ENCODE peak calls at places on chromosomes 6 and 20, in four cellular contexts. O is GM23338, Q is H1, D is K562. G is an unnamed sample.

GRCh38 chr6:151493495-151494234 is at the start of gene CCDC170:
- DNase-seq in O (peak), Q (no peak), D (no peak), G (peak)

GRCh38 chr20:31822421-31823330 is 3.5 kb downstream of the MYLK2 start:
- DNase-seq in O (peak), Q (peak), D (peak), G (peak)

GRCh38 chr6:145278163-145278807 is 457.0 kb downstream of the EPM2A start:
- DNase-seq in O (no peak), Q (no peak), D (no peak), G (no peak)

GRCh38 chr20:43755851-43756250 is 29.0 kb upstream of the GTSF1L start:
- DNase-seq in O (no peak), Q (no peak), D (no peak), G (no peak)

GRCh38 chr20:52809003-52809402 is 163.2 kb upstream of the TSHZ2 start:
- DNase-seq in O (no peak), Q (no peak), D (no peak), G (no peak)

GRCh38 chr6:161694995-161695394 is 421.1 kb upstream of the AGPAT4 start:
- DNase-seq in O (peak), Q (no peak), D (peak), G (peak)

GRCh38 chr6:11851405-11851804 is 72.8 kb upstream of the ADTRP start:
- DNase-seq in O (no peak), Q (no peak), D (no peak), G (no peak)

GRCh38 chr6:193773-194310 is 98.4 kb upstream of the DUSP22 start:
- DNase-seq in O (no peak), Q (no peak), D (no peak), G (no peak)

GRCh38 chr6:192313-192664 is 100.0 kb upstream of the DUSP22 start:
- DNase-seq in O (no peak), Q (no peak), D (no peak), G (no peak)

GRCh38 chr6:56399250-56399671 is 151.9 kb upstream of the COL21A1 start:
- DNase-seq in O (no peak), Q (peak), D (no peak), G (no peak)

GRCh38 chr6:99241905-99242534 is 107.5 kb downstream of the FAXC start:
- DNase-seq in O (peak), Q (no peak), D (peak), G (peak)

GRCh38 chr20:56515657-56516381 is 8.7 kb upstream of the FAM209A start:
- DNase-seq in O (no peak), Q (no peak), D (peak), G (peak)

DNA sequence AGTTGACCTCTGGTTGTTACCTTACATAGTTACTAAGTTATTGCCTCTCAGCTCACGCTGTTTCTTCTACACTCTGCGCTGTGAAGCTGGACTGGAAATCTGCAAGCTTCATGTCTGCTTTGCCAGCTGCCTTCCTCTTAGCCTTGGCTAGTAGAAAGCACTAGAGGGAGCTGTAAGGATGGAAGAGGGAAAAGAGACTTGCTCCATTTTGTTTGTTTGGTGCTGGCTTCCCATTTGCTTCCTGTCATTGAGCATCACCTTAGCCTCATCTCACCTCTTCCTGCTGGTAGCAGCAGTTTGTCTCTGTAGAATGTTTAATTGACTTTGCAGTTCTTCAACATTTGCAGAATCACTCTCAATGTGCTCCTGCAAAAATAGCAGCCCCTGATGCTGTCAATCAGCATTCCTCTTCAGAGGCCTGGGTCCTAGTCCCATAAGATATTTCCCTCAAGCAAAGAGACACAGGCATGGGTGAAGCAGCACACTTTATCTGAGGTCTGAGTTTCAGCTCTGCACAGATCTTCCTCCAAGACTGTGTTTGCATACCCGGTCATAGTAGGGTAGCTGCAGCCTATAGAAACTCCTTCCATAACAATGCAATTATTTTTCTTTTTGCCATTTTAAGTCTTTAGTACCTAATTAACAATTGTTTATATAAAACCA is 302.2 kb upstream of the EPHA7 start:
- DNase-seq in O (peak), Q (peak), D (peak), G (peak)
- TF ChIP-seq CTCF in O (peak), Q (peak), D (no peak), G (peak)

GRCh38 chr6:136079701-136080565 is 170.2 kb downstream of the MTFR2 start:
- DNase-seq in O (no peak), Q (no peak), D (no peak), G (peak)

GRCh38 chr6:136073216-136073615 is 176.9 kb downstream of the MTFR2 start:
- DNase-seq in O (no peak), Q (no peak), D (no peak), G (no peak)

GRCh38 chr6:136072691-136073090 is 177.4 kb downstream of the MTFR2 start:
- DNase-seq in O (no peak), Q (no peak), D (no peak), G (no peak)

GRCh38 chr6:136076496-136076895 is 173.6 kb downstream of the MTFR2 start:
- DNase-seq in O (no peak), Q (no peak), D (no peak), G (no peak)

GRCh38 chr6:136077834-136078576 is 172.1 kb downstream of the MTFR2 start:
- DNase-seq in O (no peak), Q (no peak), D (no peak), G (peak)
- TF ChIP-seq POLR2AphosphoS5 in O (no peak), Q (no peak), D (no peak), G (peak)

DNA sequence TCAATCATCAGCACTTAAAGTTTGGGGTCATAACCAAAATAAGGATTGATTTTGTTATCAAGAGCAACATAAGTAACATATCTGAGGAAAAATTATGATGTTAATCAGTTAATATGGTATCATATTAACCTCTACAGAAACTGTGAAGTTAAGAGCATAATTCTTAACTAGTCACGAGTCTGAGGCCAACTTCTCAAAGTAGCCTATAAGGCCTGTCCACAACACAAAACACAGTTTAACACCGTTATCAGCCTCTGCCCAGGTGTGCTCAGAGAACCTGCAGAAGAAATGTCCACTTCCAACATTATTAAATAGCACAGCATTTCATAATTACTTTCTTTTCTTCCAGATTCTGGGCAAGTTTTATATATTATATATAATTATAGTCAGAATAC is 1.1 kb downstream of the STX7 start:
- DNase-seq in O (no peak), Q (no peak), D (peak), G (peak)
- H3K4me2 ChIP-seq in O (peak), Q (peak), D (peak), G (peak)

DNA sequence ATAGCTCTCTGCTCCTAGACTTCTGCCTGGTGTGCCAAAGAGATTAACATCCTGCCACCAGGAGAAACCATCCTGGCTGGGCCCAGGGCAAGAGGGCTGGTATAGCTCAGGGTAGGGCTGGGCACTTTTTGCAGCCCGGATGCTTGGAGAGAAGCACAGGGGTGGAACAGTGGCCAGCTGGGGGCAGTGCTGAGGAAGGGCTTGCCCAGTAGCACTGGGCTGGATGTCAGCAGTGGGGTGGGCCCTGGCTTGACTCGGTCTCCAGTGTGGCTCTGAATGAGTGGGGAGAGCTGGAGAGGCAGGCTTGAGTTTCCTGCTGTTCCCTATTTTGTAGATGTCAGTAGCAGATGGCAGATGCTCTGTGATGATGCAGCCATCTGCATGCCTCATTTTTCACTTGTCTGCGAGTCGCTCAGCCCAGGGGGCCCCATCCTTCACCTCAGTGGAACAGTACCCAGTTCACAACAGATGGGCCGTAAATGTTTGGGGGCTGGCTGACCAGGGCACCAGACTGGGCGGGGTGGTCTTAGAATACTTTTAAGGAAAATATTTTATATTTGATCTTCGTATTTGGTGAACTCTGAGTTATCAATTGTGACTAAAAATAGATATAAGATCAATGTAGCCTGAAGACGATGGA is 56.4 kb upstream of the TULP1 start:
- DNase-seq in O (peak), Q (no peak), D (peak), G (no peak)
- TF ChIP-seq CTCF in O (peak), Q (peak), D (peak), G (peak)

DNA sequence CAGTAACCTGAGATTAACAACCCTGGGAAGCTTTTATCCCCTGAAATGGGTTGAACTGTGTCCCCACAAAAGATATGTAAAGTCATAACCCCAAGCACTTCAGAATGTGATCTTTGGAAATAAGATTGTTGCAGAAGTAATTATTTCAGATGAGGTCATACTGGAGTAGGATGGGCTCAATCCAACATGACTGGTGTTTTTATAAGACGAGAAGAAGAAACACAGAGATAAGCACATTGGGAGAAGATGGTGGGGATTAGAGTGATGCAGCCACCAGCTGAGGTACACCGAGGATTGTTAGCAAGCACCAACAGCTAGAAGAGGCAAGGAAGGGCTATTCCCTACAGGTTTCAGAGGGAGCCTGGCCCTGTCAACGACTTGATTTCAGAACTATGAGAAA is 12.5 kb upstream of the RNF217 start:
- DNase-seq in O (no peak), Q (no peak), D (peak), G (no peak)
- TF ChIP-seq POLR2AphosphoS5 in O (no peak), Q (no peak), D (no peak), G (no peak)